ENCODE peak calls at places on chromosome 17, in seven cellular contexts. E, T, W, V, A, G and S are unnamed samples.

GRCh38 chr17:59616253-59616920 is 3.3 kb upstream of the CLTC start:
- DNase-seq in W (no peak), A (no peak), G (no peak), V (no peak), T (no peak), E (no peak), S (no peak)

GRCh38 chr17:66422181-66422580 is 119.8 kb downstream of the PRKCA start:
- DNase-seq in T (no peak), E (no peak), W (no peak), V (no peak), A (no peak), G (no peak), S (no peak)

GRCh38 chr17:4167786-4168185 is 24.8 kb downstream of the CYB5D2 start:
- DNase-seq in V (no peak), A (no peak), W (no peak), G (no peak), E (no peak), T (no peak), S (no peak)

GRCh38 chr17:11628374-11628773 is 30.1 kb downstream of the DNAH9 start:
- DNase-seq in V (no peak), A (no peak), W (no peak), T (no peak), E (no peak), G (no peak), S (no peak)

GRCh38 chr17:29138991-29139682 is 41.1 kb downstream of the MYO18A start:
- DNase-seq in T (no peak), A (no peak), G (no peak), V (no peak), W (no peak), E (no peak), S (no peak)

GRCh38 chr17:28255616-28256015 is 63.4 kb upstream of the TMEM97 start:
- DNase-seq in T (no peak), V (no peak), G (no peak), W (no peak), A (no peak), E (no peak), S (no peak)

GRCh38 chr17:78923660-78924453 is 1.3 kb downstream of the TIMP2 start:
- DNase-seq in E (no peak), T (no peak), W (no peak), A (no peak), G (peak), V (no peak), S (no peak)

GRCh38 chr17:40303009-40303657 is 5.8 kb upstream of the RARA start:
- DNase-seq in V (peak), T (no peak), A (no peak), G (no peak), E (peak), W (no peak), S (peak)

GRCh38 chr17:31388770-31389672 is 2.5 kb upstream of the RAB11FIP4 start:
- DNase-seq in A (no peak), V (no peak), W (no peak), T (no peak), G (peak), E (peak), S (no peak)

GRCh38 chr17:37494401-37494831 is 4.7 kb downstream of the DUSP14 start:
- DNase-seq in G (no peak), A (no peak), W (no peak), T (no peak), V (no peak), E (no peak), S (no peak)

GRCh38 chr17:64449545-64449944 is 630 bp downstream of the MILR1 start:
- DNase-seq in W (no peak), E (no peak), G (no peak), A (no peak), T (no peak), V (no peak), S (no peak)

GRCh38 chr17:6172642-6173330 is 102.6 kb downstream of the WSCD1 start:
- DNase-seq in E (no peak), A (no peak), W (no peak), V (no peak), T (no peak), G (no peak), S (no peak)

GRCh38 chr17:31095239-31096105 is 695 bp downstream of the NF1 start:
- DNase-seq in T (no peak), W (no peak), A (peak), E (peak), V (peak), G (peak), S (peak)

GRCh38 chr17:1961187-1961586 is 63.9 kb downstream of the RTN4RL1 start:
- DNase-seq in T (no peak), W (no peak), V (no peak), E (no peak), A (no peak), G (no peak), S (no peak)

GRCh38 chr17:8619294-8619693 is 11.2 kb downstream of the MYH10 start:
- DNase-seq in V (peak), T (no peak), A (no peak), E (no peak), W (no peak), G (no peak), S (no peak)

GRCh38 chr17:78589885-78590284 is 12.7 kb upstream of the DNAH17 start:
- DNase-seq in W (no peak), A (no peak), G (no peak), E (no peak), T (no peak), V (no peak), S (no peak)

GRCh38 chr17:62727916-62728672 is 80.0 kb downstream of the MARCHF10 start:
- DNase-seq in V (no peak), W (no peak), G (no peak), T (no peak), A (no peak), E (no peak), S (no peak)

GRCh38 chr17:16391451-16391850 is 10.6 kb downstream of the UBB start:
- DNase-seq in E (no peak), A (no peak), W (no peak), V (no peak), T (no peak), G (no peak), S (no peak)